ENCODE peak calls at places on chromosomes 12 and 14, in nine cellular contexts. T is NCI-H1105 treated with DMSO at 0.1 percent for 48 hours; S is KBM-7; X is activated CD4-positive, alpha-beta T cell treated with anti-CD3 and anti-CD28 coated beads for 48 hours; E is endothelial cell of umbilical vein; O is Daoy; Z is GM03348; Y is HCT116; N is GM13977. A is an unnamed sample.

GRCh38 chr12:107449891-107450290 is 235.7 kb upstream of the PWP1 start:
- DNase-seq in T (no peak), Z (peak), X (no peak), E (no peak), Y (no peak), O (no peak), S (no peak), N (no peak), A (no peak)

GRCh38 chr14:77044776-77045569 is 16.5 kb upstream of the IRF2BPL start:
- DNase-seq in Y (no peak), T (no peak), S (no peak), N (no peak), E (peak), Z (peak), O (no peak), X (no peak), A (no peak)

GRCh38 chr12:57309420-57309819 is 58.4 kb upstream of the STAC3 start:
- DNase-seq in X (no peak), E (peak), T (no peak), Y (no peak), Z (peak), O (no peak), S (no peak), N (no peak), A (no peak)

GRCh38 chr12:59626382-59626781 is 30.6 kb downstream of the SLC16A7 start:
- DNase-seq in Z (no peak), X (no peak), T (no peak), E (peak), N (no peak), O (no peak), Y (no peak), S (no peak), A (peak)

GRCh38 chr12:13390381-13390856 is 193.9 kb downstream of the EMP1 start:
- DNase-seq in Z (peak), X (no peak), T (peak), O (peak), N (no peak), S (no peak), Y (peak), E (peak), A (no peak)

GRCh38 chr12:112464605-112465004 is 45.9 kb downstream of the PTPN11 start:
- DNase-seq in S (no peak), Z (no peak), E (no peak), X (no peak), T (no peak), N (no peak), O (no peak), Y (no peak), A (no peak)

GRCh38 chr12:42475055-42475454 is 114.5 kb downstream of the PRICKLE1 start:
- DNase-seq in T (no peak), X (no peak), S (no peak), N (no peak), O (no peak), Y (no peak), E (peak), Z (no peak), A (no peak)

GRCh38 chr14:32233292-32233691 is 30.2 kb upstream of the RNU6-8 start:
- DNase-seq in Z (no peak), Y (no peak), E (no peak), O (no peak), X (no peak), T (no peak), S (no peak), N (no peak), A (no peak)

GRCh38 chr12:81998761-81999378 is 239.7 kb upstream of the PPFIA2 start:
- DNase-seq in X (no peak), N (no peak), Y (no peak), T (no peak), Z (no peak), E (no peak), S (no peak), O (no peak), A (no peak)

GRCh38 chr14:72892879-72893635 is 844 bp downstream of the DPF3 start:
- DNase-seq in S (peak), E (peak), O (peak), Z (peak), X (peak), T (no peak), N (peak), Y (no peak), A (peak)

GRCh38 chr12:58412466-58412865 is 471.1 kb downstream of the ATP23 start:
- DNase-seq in N (no peak), S (no peak), E (no peak), X (no peak), Y (no peak), O (no peak), T (no peak), Z (no peak), A (no peak)

GRCh38 chr14:77084991-77085390 is 13.1 kb upstream of the CIPC start:
- DNase-seq in T (no peak), S (no peak), E (no peak), Y (no peak), X (no peak), N (no peak), O (no peak), Z (no peak), A (no peak)

GRCh38 chr14:70282666-70283065 is 76.8 kb downstream of the COX16 start:
- DNase-seq in S (no peak), E (no peak), N (no peak), Z (no peak), X (no peak), O (no peak), T (peak), Y (no peak), A (no peak)

GRCh38 chr12:105820407-105821140 is 318.2 kb downstream of the NUAK1 start:
- DNase-seq in Z (peak), T (no peak), E (no peak), X (no peak), S (no peak), N (no peak), Y (no peak), O (no peak), A (no peak)

GRCh38 chr14:54772451-54772881 is 130.2 kb downstream of the GCH1 start:
- DNase-seq in N (no peak), T (no peak), Z (peak), Y (no peak), X (no peak), E (peak), S (no peak), O (peak), A (no peak)

GRCh38 chr14:71384007-71384605 is 476.8 kb downstream of the PCNX1 start:
- DNase-seq in O (no peak), X (no peak), Y (no peak), N (no peak), E (no peak), S (no peak), T (no peak), Z (no peak), A (no peak)

GRCh38 chr12:71469235-71469873 is 29.8 kb downstream of the LGR5 start:
- DNase-seq in Y (peak), X (no peak), S (no peak), T (no peak), Z (no peak), O (peak), N (no peak), E (no peak), A (no peak)

GRCh38 chr12:109795023-109795422 is 38.2 kb downstream of the TRPV4 start:
- DNase-seq in O (no peak), Y (no peak), S (no peak), N (no peak), X (no peak), T (no peak), E (no peak), Z (peak), A (no peak)

GRCh38 chr12:131454418-131455217 is 256.3 kb upstream of the SFSWAP start:
- DNase-seq in O (peak), E (no peak), S (peak), Z (peak), T (peak), X (peak), Y (peak), N (peak), A (peak)

GRCh38 chr14:73567951-73568885 is 795 bp upstream of the ACOT2 start:
- DNase-seq in T (peak), X (peak), O (peak), Z (peak), E (peak), N (no peak), S (no peak), Y (no peak), A (peak)

GRCh38 chr14:81571437-81571836 is 37.8 kb upstream of the SEL1L start:
- DNase-seq in O (no peak), X (no peak), Z (no peak), Y (no peak), S (no peak), N (no peak), T (no peak), E (no peak), A (no peak)

GRCh38 chr14:51533160-51533559 is 118.5 kb upstream of the FRMD6 start:
- DNase-seq in X (no peak), O (peak), T (no peak), S (no peak), Y (no peak), N (no peak), Z (peak), E (peak), A (no peak)

GRCh38 chr12:50248883-50249282 is 34.4 kb downstream of the LIMA1 start:
- DNase-seq in Z (no peak), N (no peak), X (no peak), T (no peak), S (no peak), Y (no peak), O (no peak), E (no peak), A (no peak)

GRCh38 chr12:40054554-40055226 is 51.2 kb downstream of the SLC2A13 start:
- DNase-seq in E (no peak), Y (no peak), Z (peak), O (peak), X (no peak), N (no peak), S (no peak), T (no peak), A (no peak)

GRCh38 chr14:77043177-77043983 is 14.9 kb upstream of the IRF2BPL start:
- DNase-seq in T (peak), X (peak), O (peak), Z (peak), E (peak), N (no peak), Y (no peak), S (peak), A (peak)

GRCh38 chr12:104458645-104459555 is 2.2 kb downstream of the CHST11 start:
- DNase-seq in Z (peak), X (peak), S (peak), N (peak), Y (no peak), T (peak), O (peak), E (peak), A (peak)

GRCh38 chr12:98345308-98345876 is 170.0 kb upstream of the TMPO start:
- DNase-seq in T (no peak), S (peak), N (no peak), E (no peak), X (no peak), Y (no peak), Z (no peak), O (no peak), A (no peak)

GRCh38 chr14:20469890-20470858 is 968 bp downstream of the PNP start:
- DNase-seq in Z (peak), O (peak), S (peak), T (peak), N (peak), X (peak), Y (peak), E (peak), A (peak)

A was measured in activated CD4-positive, alpha-beta memory T cell treated with anti-CD3 and anti-CD28 coated beads for 36 hours.